ENCODE peak calls at places on chromosomes 3 and 15, in four cellular contexts. One of them, this sample, is unnamed.

GRCh38 chr3:15645740-15646490 is 44.4 kb downstream of the BTD start:
- DNase-seq in A549: peak; percentile 70
- DNase-seq in HepG2: no peak
- DNase-seq in K562: no peak
- DNase-seq in this sample: no peak

GRCh38 chr3:12964713-12965612 is 108.3 kb downstream of the IQSEC1 start:
- DNase-seq in HepG2: peak; percentile 98
- DNase-seq in K562: no peak
- DNase-seq in A549: no peak
- DNase-seq in this sample: no peak

GRCh38 chr3:41419809-41420208 is 220.5 kb downstream of the CTNNB1 start:
- DNase-seq in A549: no peak
- DNase-seq in HepG2: no peak
- DNase-seq in K562: no peak
- DNase-seq in this sample: no peak

GRCh38 chr3:14516738-14517345 is 23.3 kb downstream of the GRIP2 start:
- DNase-seq in A549: no peak
- DNase-seq in HepG2: no peak
- DNase-seq in K562: no peak
- DNase-seq in this sample: no peak

GRCh38 chr3:150449169-150449721 is 41.1 kb downstream of the TSC22D2 start:
- DNase-seq in A549: no peak
- DNase-seq in HepG2: no peak
- DNase-seq in K562: peak; percentile 42
- DNase-seq in this sample: no peak

GRCh38 chr15:27418729-27419128 is 447.7 kb downstream of the GABRG3 start:
- DNase-seq in K562: no peak
- DNase-seq in A549: no peak
- DNase-seq in HepG2: no peak
- DNase-seq in this sample: no peak

GRCh38 chr3:164679245-164679644 is 399.1 kb downstream of the SI start:
- DNase-seq in K562: no peak
- DNase-seq in HepG2: no peak
- DNase-seq in A549: no peak
- DNase-seq in this sample: no peak

GRCh38 chr3:133574260-133574881 is 885 bp downstream of the CDV3 start:
- DNase-seq in K562: peak; percentile 61
- DNase-seq in A549: no peak
- DNase-seq in HepG2: peak; percentile 44
- DNase-seq in this sample: peak; percentile 58

GRCh38 chr3:25412269-25412668 is 15.8 kb upstream of the RARB start:
- DNase-seq in A549: no peak
- DNase-seq in HepG2: no peak
- DNase-seq in K562: no peak
- DNase-seq in this sample: no peak

GRCh38 chr3:50194903-50195500 is 3.6 kb downstream of the GNAT1 start:
- DNase-seq in A549: no peak
- DNase-seq in HepG2: peak; percentile 52
- DNase-seq in K562: peak; percentile 87
- DNase-seq in this sample: no peak

GRCh38 chr15:55255714-55256113 is 33.9 kb downstream of the RAB27A start:
- DNase-seq in A549: no peak
- DNase-seq in K562: no peak
- DNase-seq in HepG2: no peak
- DNase-seq in this sample: no peak
- H3K4me3 ChIP-seq in A549: no peak overlapping the region
- H3K4me3 ChIP-seq in K562: no peak overlapping the region
- H3K4me3 ChIP-seq in HepG2: no peak overlapping the region
- H3K4me3 ChIP-seq in this sample: peak overlapping the region; percentile 4

DNA sequence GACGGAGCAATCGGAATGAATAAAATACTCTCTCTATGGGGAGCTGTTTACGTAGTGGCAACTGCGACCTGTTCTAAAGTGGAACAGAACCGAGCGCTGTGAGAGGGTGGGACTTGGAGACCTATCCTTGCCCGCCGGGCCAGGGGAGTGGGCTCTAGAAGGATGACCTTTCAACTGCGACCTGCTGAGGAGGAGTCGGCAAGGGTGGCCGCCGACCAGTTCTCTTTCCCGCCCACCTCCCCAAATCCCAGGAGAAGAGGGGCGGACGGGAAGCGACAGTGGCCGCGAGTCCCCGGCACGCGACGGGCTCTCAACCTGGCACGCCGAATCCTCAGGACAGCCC is 646 bp upstream of the AP4E1 start:
- DNase-seq in K562: no peak
- DNase-seq in HepG2: peak; percentile 44
- DNase-seq in A549: peak; percentile 46
- DNase-seq in this sample: no peak
- TF ChIP-seq CHD4 in K562: no peak
- TF ChIP-seq CHD4 in HepG2: no peak
- TF ChIP-seq CHD4 in A549: no peak
- TF ChIP-seq CHD4 in this sample: no peak

GRCh38 chr3:11059799-11060115 is 67.2 kb downstream of the SLC6A1 start:
- DNase-seq in A549: no peak
- DNase-seq in HepG2: no peak
- DNase-seq in K562: no peak
- DNase-seq in this sample: no peak

GRCh38 chr3:11057655-11058054 is 65.1 kb downstream of the SLC6A1 start:
- DNase-seq in HepG2: no peak
- DNase-seq in K562: no peak
- DNase-seq in A549: no peak
- DNase-seq in this sample: no peak

GRCh38 chr3:11062704-11063103 is 70.2 kb downstream of the SLC6A1 start:
- DNase-seq in HepG2: no peak
- DNase-seq in A549: no peak
- DNase-seq in K562: no peak
- DNase-seq in this sample: no peak

GRCh38 chr3:11059090-11059798 is 66.7 kb downstream of the SLC6A1 start:
- DNase-seq in A549: peak; percentile 69
- DNase-seq in K562: peak; percentile 61
- DNase-seq in HepG2: peak; percentile 39
- DNase-seq in this sample: no peak

DNA sequence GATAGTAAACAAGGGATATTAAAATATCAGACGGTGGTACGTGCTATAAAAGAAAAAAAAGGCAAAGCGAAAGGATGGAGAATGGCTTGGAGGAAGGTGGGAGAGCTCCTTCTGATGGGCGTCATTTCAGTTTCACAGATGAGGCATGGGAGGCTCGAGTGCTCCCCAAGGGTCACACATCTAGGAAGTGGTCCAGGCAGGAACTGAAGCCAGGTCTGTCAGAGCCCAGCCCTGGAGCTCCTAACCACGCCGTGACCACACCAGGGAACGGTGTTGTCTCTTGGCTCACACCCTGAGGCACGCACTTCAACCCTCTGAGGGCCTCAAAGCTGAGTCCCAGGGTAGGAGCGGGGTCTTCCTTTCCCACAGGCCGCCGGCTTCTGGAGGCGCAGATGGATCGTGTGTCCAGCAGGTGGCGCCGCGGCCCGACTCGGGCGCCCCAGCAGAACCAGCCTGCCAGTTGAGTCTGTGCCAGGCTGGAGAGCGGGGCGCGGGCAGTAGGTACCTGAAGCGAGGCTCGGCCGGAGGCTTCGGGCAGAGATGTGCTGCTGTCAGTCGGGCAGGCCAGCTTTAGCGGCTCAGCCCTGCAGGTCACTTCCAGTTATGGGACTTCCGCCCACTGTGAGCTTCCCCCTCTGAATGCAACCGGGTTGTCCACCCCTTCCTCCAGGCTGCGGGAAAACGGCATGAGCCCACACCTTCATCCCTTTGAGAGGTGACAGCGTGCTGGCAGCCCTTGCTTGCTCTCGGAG is 68.1 kb downstream of the SLC6A1 start:
- DNase-seq in A549: peak; percentile 75
- DNase-seq in K562: peak; percentile 77
- DNase-seq in HepG2: peak; percentile 12
- DNase-seq in this sample: no peak
- H3K4me3 ChIP-seq in A549: peak overlapping the region; percentile 42
- H3K4me3 ChIP-seq in K562: no peak overlapping the region
- H3K4me3 ChIP-seq in HepG2: no peak overlapping the region
- H3K4me3 ChIP-seq in this sample: no peak overlapping the region

GRCh38 chr3:173467501-173467900 is 70.0 kb downstream of the NLGN1 start:
- DNase-seq in A549: no peak
- DNase-seq in K562: no peak
- DNase-seq in HepG2: no peak
- DNase-seq in this sample: no peak
- TF ChIP-seq CHD4 in A549: no peak
- TF ChIP-seq CHD4 in K562: no peak
- TF ChIP-seq CHD4 in HepG2: no peak
- TF ChIP-seq CHD4 in this sample: no peak

GRCh38 chr15:65979837-65980236 is 110.5 kb downstream of the RAB11A start:
- DNase-seq in HepG2: no peak
- DNase-seq in A549: no peak
- DNase-seq in K562: no peak
- DNase-seq in this sample: no peak

GRCh38 chr15:65982941-65983340 is 113.7 kb downstream of the RAB11A start:
- DNase-seq in K562: no peak
- DNase-seq in HepG2: no peak
- DNase-seq in A549: no peak
- DNase-seq in this sample: no peak

GRCh38 chr15:65979316-65979715 is 110.0 kb downstream of the RAB11A start:
- DNase-seq in A549: no peak
- DNase-seq in HepG2: no peak
- DNase-seq in K562: no peak
- DNase-seq in this sample: no peak

GRCh38 chr15:65981837-65982696 is 112.8 kb downstream of the RAB11A start:
- DNase-seq in HepG2: peak; percentile 18
- DNase-seq in K562: peak; percentile 80
- DNase-seq in A549: peak; percentile 70
- DNase-seq in this sample: no peak

DNA sequence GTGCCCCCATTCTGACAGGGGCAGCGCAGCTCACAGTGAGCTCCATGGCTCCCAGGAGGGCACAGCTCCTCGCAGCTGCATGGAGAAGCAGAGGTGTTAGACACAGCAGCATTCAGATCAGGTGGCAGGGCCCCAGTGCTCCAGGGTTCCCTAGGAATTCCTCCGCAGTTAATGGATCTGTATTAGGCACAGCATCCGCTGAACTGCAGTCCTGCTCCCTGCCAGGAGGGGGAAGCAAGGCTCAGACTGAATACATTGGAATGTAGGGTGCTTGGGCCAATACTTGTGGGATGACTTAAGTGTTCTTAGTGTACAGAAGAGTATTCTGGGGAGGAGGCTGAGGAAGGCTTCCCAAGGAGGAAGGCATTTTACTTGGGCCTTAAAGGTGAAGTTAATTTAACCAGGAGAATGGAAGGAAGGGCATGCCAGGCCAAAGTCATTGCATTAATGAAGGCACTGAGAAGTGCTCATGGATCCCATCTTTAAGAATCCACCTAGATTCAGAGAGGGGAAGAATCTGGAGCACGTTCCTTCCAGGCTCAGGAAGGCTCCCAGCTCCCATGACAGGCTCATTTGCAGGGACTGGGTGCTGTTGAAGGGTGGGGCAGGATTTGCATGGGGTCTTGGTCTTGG is 111.6 kb downstream of the RAB11A start:
- DNase-seq in HepG2: peak; percentile 30
- DNase-seq in A549: peak; percentile 95
- DNase-seq in K562: peak; percentile 62
- DNase-seq in this sample: no peak
- H3K4me3 ChIP-seq in HepG2: no peak overlapping the region
- H3K4me3 ChIP-seq in A549: no peak overlapping the region
- H3K4me3 ChIP-seq in K562: no peak overlapping the region
- H3K4me3 ChIP-seq in this sample: no peak overlapping the region

GRCh38 chr15:101370330-101371024 is 75.4 kb upstream of the SNRPA1 start:
- DNase-seq in HepG2: no peak
- DNase-seq in K562: no peak
- DNase-seq in A549: no peak
- DNase-seq in this sample: no peak

GRCh38 chr15:101371519-101371918 is 76.5 kb upstream of the SNRPA1 start:
- DNase-seq in K562: no peak
- DNase-seq in HepG2: no peak
- DNase-seq in A549: no peak
- DNase-seq in this sample: no peak

GRCh38 chr15:101372149-101372577 is 77.1 kb upstream of the SNRPA1 start:
- DNase-seq in K562: no peak
- DNase-seq in HepG2: no peak
- DNase-seq in A549: no peak
- DNase-seq in this sample: no peak

GRCh38 chr15:101369676-101370075 is 74.6 kb upstream of the SNRPA1 start:
- DNase-seq in K562: no peak
- DNase-seq in HepG2: no peak
- DNase-seq in A549: no peak
- DNase-seq in this sample: no peak

DNA sequence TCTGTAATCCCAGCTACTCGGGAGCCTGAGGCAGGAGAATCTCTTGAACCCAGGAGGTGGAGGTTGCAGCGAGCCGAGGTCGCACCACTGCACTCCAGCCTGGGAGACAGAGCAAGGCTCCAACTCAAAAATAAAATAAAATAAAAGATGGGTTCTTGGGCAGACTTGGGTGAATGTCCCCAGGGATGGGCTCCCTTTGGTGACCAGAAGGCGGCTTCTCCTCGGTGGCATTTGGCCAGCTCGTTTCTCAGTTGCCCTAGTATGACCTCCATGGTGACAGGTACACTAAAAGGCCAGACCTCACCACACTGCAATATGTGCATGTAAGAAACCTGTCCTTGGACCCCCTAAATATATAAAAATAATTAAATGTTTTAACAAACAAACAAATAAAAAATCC is 76.0 kb upstream of the SNRPA1 start:
- DNase-seq in K562: no peak
- DNase-seq in HepG2: no peak
- DNase-seq in A549: no peak
- DNase-seq in this sample: no peak
- TF ChIP-seq CHD4 in K562: no peak
- TF ChIP-seq CHD4 in HepG2: no peak
- TF ChIP-seq CHD4 in A549: no peak
- TF ChIP-seq CHD4 in this sample: no peak

GRCh38 chr3:127819086-127819485 is 3.2 kb downstream of the MGLL start:
- DNase-seq in HepG2: no peak
- DNase-seq in K562: no peak
- DNase-seq in A549: no peak
- DNase-seq in this sample: no peak

GRCh38 chr3:127819656-127820055 is 2.7 kb downstream of the MGLL start:
- DNase-seq in HepG2: no peak
- DNase-seq in A549: no peak
- DNase-seq in K562: no peak
- DNase-seq in this sample: no peak

GRCh38 chr3:127820871-127821853 is 1.2 kb downstream of the MGLL start:
- DNase-seq in HepG2: no peak
- DNase-seq in A549: no peak
- DNase-seq in K562: peak; percentile 29
- DNase-seq in this sample: no peak

GRCh38 chr3:127822166-127822835 is at the start of gene MGLL:
- DNase-seq in A549: no peak
- DNase-seq in K562: no peak
- DNase-seq in HepG2: no peak
- DNase-seq in this sample: no peak

GRCh38 chr3:127820221-127820870 is 2.0 kb downstream of the MGLL start:
- DNase-seq in K562: no peak
- DNase-seq in HepG2: no peak
- DNase-seq in A549: no peak
- DNase-seq in this sample: peak; percentile 41
- H3K4me3 ChIP-seq in K562: no peak overlapping the region
- H3K4me3 ChIP-seq in HepG2: no peak overlapping the region
- H3K4me3 ChIP-seq in A549: peak overlapping the region; percentile 76
- H3K4me3 ChIP-seq in this sample: peak overlapping the region; percentile 95

GRCh38 chr3:180416111-180416541 is 185.8 kb upstream of the TTC14 start:
- DNase-seq in K562: no peak
- DNase-seq in A549: no peak
- DNase-seq in HepG2: peak; percentile 23
- DNase-seq in this sample: no peak
- TF ChIP-seq CHD4 in K562: no peak
- TF ChIP-seq CHD4 in A549: no peak
- TF ChIP-seq CHD4 in HepG2: no peak
- TF ChIP-seq CHD4 in this sample: no peak

This sample was measured in GM12878.